ENCODE peak calls at places on chromosomes 12 and 14, in six cellular contexts. One of them, this sample, is unnamed.

GRCh38 chr12:71958993-71959588 is 20.4 kb downstream of the TPH2 start:
- DNase-seq in IMR-90: peak; percentile 79
- DNase-seq in suprapubic skin: no peak
- DNase-seq in endodermal cell: no peak
- DNase-seq in tibial artery: no peak
- DNase-seq in GM23338: no peak
- DNase-seq in this sample: no peak

GRCh38 chr14:94663965-94664704 is 51.9 kb downstream of the SERPINA3 start:
- DNase-seq in suprapubic skin: no peak
- DNase-seq in tibial artery: no peak
- DNase-seq in IMR-90: no peak
- DNase-seq in GM23338: no peak
- DNase-seq in endodermal cell: no peak
- DNase-seq in this sample: no peak

GRCh38 chr14:20682435-20683124 is 1.8 kb upstream of the RNASE4 start:
- DNase-seq in GM23338: peak; percentile 83
- DNase-seq in IMR-90: peak; percentile 92
- DNase-seq in tibial artery: peak; percentile 94
- DNase-seq in suprapubic skin: peak; percentile 95
- DNase-seq in endodermal cell: peak; percentile 88
- DNase-seq in this sample: peak; percentile 93

GRCh38 chr12:103930787-103931536 is 752 bp downstream of the HSP90B1 start:
- DNase-seq in IMR-90: peak; percentile 30
- DNase-seq in tibial artery: peak; percentile 54
- DNase-seq in suprapubic skin: peak; percentile 73
- DNase-seq in GM23338: peak; percentile 37
- DNase-seq in endodermal cell: no peak
- DNase-seq in this sample: peak; percentile 78

GRCh38 chr12:76505050-76505449 is 54.5 kb downstream of the OSBPL8 start:
- DNase-seq in IMR-90: no peak
- DNase-seq in tibial artery: no peak
- DNase-seq in endodermal cell: no peak
- DNase-seq in suprapubic skin: no peak
- DNase-seq in GM23338: no peak
- DNase-seq in this sample: no peak

GRCh38 chr14:77181603-77182437 is at the start of gene TMEM63C:
- DNase-seq in GM23338: peak; percentile 99
- DNase-seq in IMR-90: no peak
- DNase-seq in suprapubic skin: no peak
- DNase-seq in endodermal cell: peak; percentile 99
- DNase-seq in tibial artery: no peak
- DNase-seq in this sample: no peak

GRCh38 chr12:106126441-106127288 is 12.1 kb downstream of the NUAK1 start:
- DNase-seq in endodermal cell: peak; percentile 48
- DNase-seq in suprapubic skin: no peak
- DNase-seq in tibial artery: no peak
- DNase-seq in GM23338: no peak
- DNase-seq in IMR-90: peak; percentile 80
- DNase-seq in this sample: no peak

GRCh38 chr12:58907326-58907855 is 12.9 kb downstream of the LRIG3 start:
- DNase-seq in GM23338: no peak
- DNase-seq in suprapubic skin: no peak
- DNase-seq in IMR-90: peak; percentile 42
- DNase-seq in tibial artery: no peak
- DNase-seq in endodermal cell: no peak
- DNase-seq in this sample: no peak

GRCh38 chr14:77260631-77261030 is 10.4 kb downstream of the NGB start:
- DNase-seq in IMR-90: no peak
- DNase-seq in suprapubic skin: no peak
- DNase-seq in tibial artery: no peak
- DNase-seq in GM23338: no peak
- DNase-seq in endodermal cell: no peak
- DNase-seq in this sample: no peak

GRCh38 chr12:51729331-51729730 is 119.2 kb downstream of the FIGNL2 start:
- DNase-seq in tibial artery: no peak
- DNase-seq in endodermal cell: no peak
- DNase-seq in IMR-90: peak; percentile 48
- DNase-seq in suprapubic skin: no peak
- DNase-seq in GM23338: no peak
- DNase-seq in this sample: no peak

GRCh38 chr12:113299619-113300237 is 35.2 kb downstream of the SLC8B1 start:
- DNase-seq in tibial artery: peak; percentile 66
- DNase-seq in endodermal cell: peak; percentile 95
- DNase-seq in GM23338: peak; percentile 53
- DNase-seq in suprapubic skin: no peak
- DNase-seq in IMR-90: peak; percentile 73
- DNase-seq in this sample: peak; percentile 91

GRCh38 chr12:69240625-69240984 is 1.2 kb downstream of the CPSF6 start:
- DNase-seq in tibial artery: no peak
- DNase-seq in IMR-90: peak; percentile 11
- DNase-seq in endodermal cell: peak; percentile 62
- DNase-seq in suprapubic skin: no peak
- DNase-seq in GM23338: peak; percentile 49
- DNase-seq in this sample: no peak

GRCh38 chr14:68571073-68571703 is 221.7 kb downstream of the ZFP36L1 start:
- DNase-seq in IMR-90: no peak
- DNase-seq in suprapubic skin: no peak
- DNase-seq in endodermal cell: no peak
- DNase-seq in GM23338: no peak
- DNase-seq in tibial artery: no peak
- DNase-seq in this sample: peak; percentile 11

GRCh38 chr14:37143500-37143874 is 28.9 kb downstream of the SLC25A21 start:
- DNase-seq in endodermal cell: no peak
- DNase-seq in suprapubic skin: no peak
- DNase-seq in tibial artery: no peak
- DNase-seq in GM23338: no peak
- DNase-seq in IMR-90: no peak
- DNase-seq in this sample: no peak

GRCh38 chr12:69534389-69534822 is 50.9 kb upstream of the CCT2 start:
- DNase-seq in GM23338: peak; percentile 96
- DNase-seq in IMR-90: peak; percentile 100
- DNase-seq in tibial artery: peak; percentile 71
- DNase-seq in suprapubic skin: peak; percentile 64
- DNase-seq in endodermal cell: peak; percentile 91
- DNase-seq in this sample: no peak

GRCh38 chr14:78157855-78158436 is 12.2 kb upstream of the NRXN3 start:
- DNase-seq in suprapubic skin: no peak
- DNase-seq in GM23338: peak; percentile 54
- DNase-seq in tibial artery: no peak
- DNase-seq in endodermal cell: peak; percentile 83
- DNase-seq in IMR-90: peak; percentile 1
- DNase-seq in this sample: no peak

GRCh38 chr12:49359671-49360070 is 7.6 kb upstream of the SPATS2 start:
- DNase-seq in suprapubic skin: no peak
- DNase-seq in IMR-90: no peak
- DNase-seq in GM23338: no peak
- DNase-seq in tibial artery: no peak
- DNase-seq in endodermal cell: peak; percentile 45
- DNase-seq in this sample: no peak

GRCh38 chr14:50835280-50835679 is 4.3 kb upstream of the NIN start:
- DNase-seq in suprapubic skin: no peak
- DNase-seq in GM23338: no peak
- DNase-seq in endodermal cell: no peak
- DNase-seq in IMR-90: peak; percentile 73
- DNase-seq in tibial artery: no peak
- DNase-seq in this sample: no peak

GRCh38 chr14:89721991-89722390 is 232.5 kb downstream of the EFCAB11 start:
- DNase-seq in GM23338: no peak
- DNase-seq in IMR-90: no peak
- DNase-seq in suprapubic skin: no peak
- DNase-seq in endodermal cell: no peak
- DNase-seq in tibial artery: no peak
- DNase-seq in this sample: no peak

GRCh38 chr12:94099191-94099983 is 49.0 kb upstream of the PLXNC1 start:
- DNase-seq in suprapubic skin: no peak
- DNase-seq in tibial artery: no peak
- DNase-seq in IMR-90: peak; percentile 81
- DNase-seq in endodermal cell: peak; percentile 65
- DNase-seq in GM23338: no peak
- DNase-seq in this sample: no peak

GRCh38 chr12:131133015-131133905 is 179.6 kb downstream of the ADGRD1 start:
- DNase-seq in suprapubic skin: peak; percentile 62
- DNase-seq in endodermal cell: no peak
- DNase-seq in GM23338: no peak
- DNase-seq in tibial artery: peak; percentile 75
- DNase-seq in IMR-90: no peak
- DNase-seq in this sample: no peak

GRCh38 chr12:104465379-104465778 is 8.6 kb downstream of the CHST11 start:
- DNase-seq in tibial artery: no peak
- DNase-seq in suprapubic skin: no peak
- DNase-seq in endodermal cell: peak; percentile 7
- DNase-seq in IMR-90: no peak
- DNase-seq in GM23338: no peak
- DNase-seq in this sample: no peak

GRCh38 chr14:94383777-94384176 is 4.6 kb downstream of the SERPINA1 start:
- DNase-seq in GM23338: no peak
- DNase-seq in IMR-90: no peak
- DNase-seq in tibial artery: no peak
- DNase-seq in endodermal cell: no peak
- DNase-seq in suprapubic skin: no peak
- DNase-seq in this sample: peak; percentile 4

GRCh38 chr14:100653409-100653808 is 66.2 kb upstream of the BEGAIN start:
- DNase-seq in IMR-90: no peak
- DNase-seq in endodermal cell: peak; percentile 80
- DNase-seq in GM23338: peak; percentile 57
- DNase-seq in suprapubic skin: no peak
- DNase-seq in tibial artery: no peak
- DNase-seq in this sample: no peak

GRCh38 chr14:77041837-77042557 is 13.5 kb upstream of the IRF2BPL start:
- DNase-seq in GM23338: no peak
- DNase-seq in suprapubic skin: no peak
- DNase-seq in endodermal cell: no peak
- DNase-seq in IMR-90: peak; percentile 98
- DNase-seq in tibial artery: peak; percentile 71
- DNase-seq in this sample: no peak

GRCh38 chr12:52349196-52349595 is 18.1 kb downstream of the KRT85 start:
- DNase-seq in IMR-90: peak; percentile 4
- DNase-seq in suprapubic skin: no peak
- DNase-seq in tibial artery: no peak
- DNase-seq in endodermal cell: no peak
- DNase-seq in GM23338: no peak
- DNase-seq in this sample: no peak

GRCh38 chr12:103768467-103769123 is 72.4 kb downstream of the NT5DC3 start:
- DNase-seq in endodermal cell: peak; percentile 70
- DNase-seq in tibial artery: no peak
- DNase-seq in IMR-90: no peak
- DNase-seq in GM23338: no peak
- DNase-seq in suprapubic skin: no peak
- DNase-seq in this sample: no peak

GRCh38 chr12:124617615-124618014 is 50.2 kb upstream of the NCOR2 start:
- DNase-seq in endodermal cell: peak; percentile 69
- DNase-seq in GM23338: no peak
- DNase-seq in tibial artery: no peak
- DNase-seq in suprapubic skin: no peak
- DNase-seq in IMR-90: no peak
- DNase-seq in this sample: no peak

GRCh38 chr12:65740506-65740872 is 83.8 kb upstream of the HMGA2 start:
- DNase-seq in tibial artery: no peak
- DNase-seq in suprapubic skin: no peak
- DNase-seq in GM23338: no peak
- DNase-seq in IMR-90: no peak
- DNase-seq in endodermal cell: no peak
- DNase-seq in this sample: no peak

GRCh38 chr12:127657036-127657435 is 609.9 kb upstream of the TMEM132C start:
- DNase-seq in GM23338: no peak
- DNase-seq in IMR-90: no peak
- DNase-seq in tibial artery: no peak
- DNase-seq in endodermal cell: no peak
- DNase-seq in suprapubic skin: no peak
- DNase-seq in this sample: no peak
- H3K27ac ChIP-seq in GM23338: no peak overlapping the region
- H3K27ac ChIP-seq in IMR-90: no peak overlapping the region
- H3K27ac ChIP-seq in tibial artery: no peak overlapping the region
- H3K27ac ChIP-seq in endodermal cell: no peak overlapping the region
- H3K27ac ChIP-seq in suprapubic skin: no peak overlapping the region
- H3K27ac ChIP-seq in this sample: no peak overlapping the region

GRCh38 chr12:95611676-95612309 is 60.5 kb upstream of the USP44 start:
- DNase-seq in suprapubic skin: no peak
- DNase-seq in tibial artery: no peak
- DNase-seq in endodermal cell: no peak
- DNase-seq in IMR-90: peak; percentile 74
- DNase-seq in GM23338: peak; percentile 70
- DNase-seq in this sample: no peak
- H3K4me1 ChIP-seq in suprapubic skin: peaks cover 18% of the 10 kb centered on the region
- H3K4me1 ChIP-seq in tibial artery: no peaks in the 10 kb centered on the region
- H3K4me1 ChIP-seq in endodermal cell: no peaks in the 10 kb centered on the region
- H3K4me1 ChIP-seq in IMR-90: peaks cover 5% of the 10 kb centered on the region
- H3K4me1 ChIP-seq in GM23338: peaks cover 51% of the 10 kb centered on the region
- H3K4me1 ChIP-seq in this sample: no peaks in the 10 kb centered on the region

GRCh38 chr14:93059917-93060545 is 55.7 kb downstream of the ITPK1 start:
- DNase-seq in suprapubic skin: no peak
- DNase-seq in IMR-90: no peak
- DNase-seq in GM23338: peak; percentile 58
- DNase-seq in tibial artery: no peak
- DNase-seq in endodermal cell: peak; percentile 80
- DNase-seq in this sample: no peak
- H3K27ac ChIP-seq in suprapubic skin: no peak overlapping the region
- H3K27ac ChIP-seq in IMR-90: no peak overlapping the region
- H3K27ac ChIP-seq in GM23338: peak overlapping the region; percentile 85
- H3K27ac ChIP-seq in tibial artery: no peak overlapping the region
- H3K27ac ChIP-seq in endodermal cell: no peak overlapping the region
- H3K27ac ChIP-seq in this sample: no peak overlapping the region

GRCh38 chr12:10553148-10553547 is 47.5 kb downstream of the EIF2S3B start:
- DNase-seq in suprapubic skin: no peak
- DNase-seq in endodermal cell: no peak
- DNase-seq in GM23338: no peak
- DNase-seq in tibial artery: no peak
- DNase-seq in IMR-90: no peak
- DNase-seq in this sample: no peak

GRCh38 chr12:10554228-10554970 is 48.7 kb downstream of the EIF2S3B start:
- DNase-seq in IMR-90: no peak
- DNase-seq in GM23338: no peak
- DNase-seq in endodermal cell: no peak
- DNase-seq in suprapubic skin: no peak
- DNase-seq in tibial artery: no peak
- DNase-seq in this sample: no peak

GRCh38 chr12:10557329-10557728 is 51.6 kb downstream of the EIF2S3B start:
- DNase-seq in IMR-90: no peak
- DNase-seq in suprapubic skin: no peak
- DNase-seq in tibial artery: no peak
- DNase-seq in endodermal cell: peak; percentile 71
- DNase-seq in GM23338: no peak
- DNase-seq in this sample: no peak

GRCh38 chr12:10557766-10558165 is 52.1 kb downstream of the EIF2S3B start:
- DNase-seq in tibial artery: no peak
- DNase-seq in endodermal cell: peak; percentile 69
- DNase-seq in IMR-90: no peak
- DNase-seq in GM23338: peak; percentile 11
- DNase-seq in suprapubic skin: no peak
- DNase-seq in this sample: no peak

GRCh38 chr12:10554971-10555481 is 49.3 kb downstream of the EIF2S3B start:
- DNase-seq in IMR-90: no peak
- DNase-seq in endodermal cell: no peak
- DNase-seq in suprapubic skin: no peak
- DNase-seq in tibial artery: no peak
- DNase-seq in GM23338: no peak
- DNase-seq in this sample: no peak
- H3K4me1 ChIP-seq in IMR-90: no peaks in the 10 kb centered on the region
- H3K4me1 ChIP-seq in endodermal cell: no peaks in the 10 kb centered on the region
- H3K4me1 ChIP-seq in suprapubic skin: no peaks in the 10 kb centered on the region
- H3K4me1 ChIP-seq in tibial artery: no peaks in the 10 kb centered on the region
- H3K4me1 ChIP-seq in GM23338: peaks cover 6% of the 10 kb centered on the region
- H3K4me1 ChIP-seq in this sample: no peaks in the 10 kb centered on the region

GRCh38 chr12:54228471-54228870 is 39.7 kb upstream of the SMUG1 start:
- DNase-seq in GM23338: no peak
- DNase-seq in IMR-90: no peak
- DNase-seq in endodermal cell: no peak
- DNase-seq in suprapubic skin: no peak
- DNase-seq in tibial artery: no peak
- DNase-seq in this sample: no peak
- H3K27ac ChIP-seq in GM23338: no peak overlapping the region
- H3K27ac ChIP-seq in IMR-90: peak overlapping the region; percentile 78
- H3K27ac ChIP-seq in endodermal cell: no peak overlapping the region
- H3K27ac ChIP-seq in suprapubic skin: no peak overlapping the region
- H3K27ac ChIP-seq in tibial artery: no peak overlapping the region
- H3K27ac ChIP-seq in this sample: no peak overlapping the region